ENCODE peak calls at places on chromosomes 16 and 17, in ten cellular contexts. O is lower leg skin; R is CD4-positive, alpha-beta T cell; U is T-helper 1 cell; J is activated T-helper 9 cell treated with anti-CD3 and anti-CD28 coated beads, Interleukin-2, amount 50 U/mL, for 16 hours; F is thoracic aorta; Y is uterus; B is activated CD8-positive, alpha-beta memory T cell treated with anti-CD3 and anti-CD28 coated beads for 48 hours; G is NCI-H1417 treated with DMSO at 0.1 percent for 48 hours; A is adrenal gland. S is an unnamed sample.

GRCh38 chr17:66135219-66135618 is 56.7 kb downstream of the CEP112 start:
- DNase-seq in O (no peak), R (no peak), U (no peak), J (no peak), F (no peak), Y (no peak), B (no peak), G (no peak), A (no peak), S (no peak)

GRCh38 chr17:42522798-42523278 is 13.2 kb upstream of the NAGLU start:
- DNase-seq in O (no peak), R (no peak), U (no peak), J (no peak), F (no peak), Y (peak), B (no peak), G (no peak), A (no peak), S (no peak)

GRCh38 chr17:1606352-1606985 is 22.2 kb downstream of the SLC43A2 start:
- DNase-seq in O (no peak), R (no peak), U (no peak), J (no peak), F (no peak), Y (no peak), B (no peak), G (no peak), A (no peak), S (no peak)

GRCh38 chr16:31513126-31513525 is 4.9 kb upstream of the RUSF1 start:
- DNase-seq in O (no peak), R (no peak), U (no peak), J (no peak), F (no peak), Y (no peak), B (no peak), G (no peak), A (no peak), S (no peak)

GRCh38 chr17:1315891-1316403 is 36.5 kb downstream of the TRARG1 start:
- DNase-seq in O (no peak), R (no peak), U (no peak), J (no peak), F (peak), Y (no peak), B (no peak), G (peak), A (no peak), S (no peak)

GRCh38 chr17:17075037-17075755 is 32.9 kb downstream of the MPRIP start:
- DNase-seq in O (no peak), R (no peak), U (no peak), J (no peak), F (no peak), Y (peak), B (no peak), G (no peak), A (peak), S (no peak)

GRCh38 chr17:68963958-68964357 is 8.8 kb upstream of the ABCA8 start:
- DNase-seq in O (no peak), R (no peak), U (no peak), J (no peak), F (no peak), Y (no peak), B (no peak), G (no peak), A (no peak), S (no peak)

GRCh38 chr16:25148568-25149215 is 37.1 kb downstream of the LCMT1 start:
- DNase-seq in O (no peak), R (no peak), U (no peak), J (no peak), F (no peak), Y (no peak), B (no peak), G (no peak), A (no peak), S (no peak)

GRCh38 chr17:17179371-17179827 is 26.7 kb downstream of the PLD6 start:
- DNase-seq in O (no peak), R (peak), U (peak), J (no peak), F (no peak), Y (no peak), B (no peak), G (no peak), A (no peak), S (no peak)

GRCh38 chr17:47878203-47879027 is 17.6 kb upstream of the SP2 start:
- DNase-seq in O (no peak), R (no peak), U (no peak), J (no peak), F (no peak), Y (no peak), B (no peak), G (no peak), A (no peak), S (no peak)

GRCh38 chr17:8221663-8222379 is 11.4 kb upstream of the AURKB start:
- DNase-seq in O (peak), R (peak), U (peak), J (peak), F (peak), Y (peak), B (peak), G (peak), A (peak), S (no peak)

GRCh38 chr17:80946449-80946848 is 45.2 kb upstream of the CHMP6 start:
- DNase-seq in O (no peak), R (no peak), U (no peak), J (no peak), F (no peak), Y (peak), B (no peak), G (no peak), A (no peak), S (no peak)

GRCh38 chr17:77585142-77585860 is 373.2 kb upstream of the TNRC6C start:
- DNase-seq in O (no peak), R (no peak), U (no peak), J (no peak), F (no peak), Y (no peak), B (no peak), G (no peak), A (no peak), S (no peak)

GRCh38 chr16:79728048-79728922 is 127.7 kb upstream of the MAF start:
- DNase-seq in O (no peak), R (no peak), U (no peak), J (no peak), F (no peak), Y (no peak), B (no peak), G (no peak), A (no peak), S (no peak)

GRCh38 chr17:35745246-35745645 is 7.8 kb downstream of the GAS2L2 start:
- DNase-seq in O (no peak), R (no peak), U (no peak), J (no peak), F (no peak), Y (no peak), B (no peak), G (no peak), A (no peak), S (no peak)

GRCh38 chr16:57773680-57774295 is 28.5 kb downstream of the KIFC3 start:
- DNase-seq in O (no peak), R (no peak), U (no peak), J (no peak), F (no peak), Y (no peak), B (no peak), G (no peak), A (no peak), S (no peak)

GRCh38 chr17:14149751-14150150 is 80.4 kb downstream of the COX10 start:
- DNase-seq in O (no peak), R (no peak), U (no peak), J (no peak), F (no peak), Y (no peak), B (no peak), G (no peak), A (no peak), S (no peak)

GRCh38 chr16:70512456-70512855 is 10.9 kb downstream of the COG4 start:
- DNase-seq in O (no peak), R (no peak), U (no peak), J (no peak), F (no peak), Y (no peak), B (no peak), G (no peak), A (peak), S (no peak)

GRCh38 chr16:59591480-59591879 is 857.4 kb upstream of the GOT2 start:
- DNase-seq in O (no peak), R (no peak), U (no peak), J (no peak), F (no peak), Y (no peak), B (no peak), G (no peak), A (no peak), S (no peak)

GRCh38 chr17:74290340-74290739 is 16.3 kb downstream of the DNAI2 start:
- DNase-seq in O (no peak), R (no peak), U (no peak), J (no peak), F (no peak), Y (no peak), B (no peak), G (no peak), A (no peak), S (no peak)

GRCh38 chr16:88068476-88069396 is 117.5 kb downstream of the BANP start:
- DNase-seq in O (no peak), R (no peak), U (no peak), J (no peak), F (no peak), Y (no peak), B (no peak), G (no peak), A (no peak), S (no peak)

GRCh38 chr17:63015824-63016223 is 49.8 kb downstream of the TANC2 start:
- DNase-seq in O (no peak), R (no peak), U (no peak), J (no peak), F (no peak), Y (no peak), B (no peak), G (no peak), A (no peak), S (no peak)